ENCODE peak calls at places on chromosomes 7 and 10, in ten cellular contexts. One of them, this sample, is unnamed.

GRCh38 chr7:3482147-3482921 is 181.3 kb downstream of the SDK1 start:
- DNase-seq in dermis microvascular lymphatic vessel endothelial cell: peak
- DNase-seq in left colon: no peak
- DNase-seq in mesenchymal stem cell: peak
- DNase-seq in fibroblast of villous mesenchyme: peak
- DNase-seq in activated CD4-positive, alpha-beta T cell treated with anti-CD3 and anti-CD28 coated beads, Interleukin-2, amount 50 U/mL, for 48 hours: no peak
- DNase-seq in HEK293T: peak
- DNase-seq in endothelial cell: peak
- DNase-seq in AG10803: no peak
- DNase-seq in fibroblast of gingiva: peak
- DNase-seq in this sample: peak

GRCh38 chr10:52807803-52808202 is 35.2 kb upstream of the MBL2 start:
- DNase-seq in activated CD4-positive, alpha-beta T cell treated with anti-CD3 and anti-CD28 coated beads, Interleukin-2, amount 50 U/mL, for 48 hours: no peak
- DNase-seq in dermis microvascular lymphatic vessel endothelial cell: no peak
- DNase-seq in left colon: no peak
- DNase-seq in mesenchymal stem cell: no peak
- DNase-seq in AG10803: no peak
- DNase-seq in HEK293T: no peak
- DNase-seq in fibroblast of villous mesenchyme: no peak
- DNase-seq in endothelial cell: no peak
- DNase-seq in fibroblast of gingiva: no peak
- DNase-seq in this sample: no peak

GRCh38 chr10:72322280-72323058 is 32.2 kb downstream of the DNAJB12 start:
- DNase-seq in HEK293T: no peak
- DNase-seq in AG10803: no peak
- DNase-seq in fibroblast of villous mesenchyme: peak
- DNase-seq in fibroblast of gingiva: no peak
- DNase-seq in left colon: no peak
- DNase-seq in endothelial cell: no peak
- DNase-seq in dermis microvascular lymphatic vessel endothelial cell: no peak
- DNase-seq in activated CD4-positive, alpha-beta T cell treated with anti-CD3 and anti-CD28 coated beads, Interleukin-2, amount 50 U/mL, for 48 hours: peak
- DNase-seq in mesenchymal stem cell: peak
- DNase-seq in this sample: no peak

GRCh38 chr10:56091872-56092271 is 269.2 kb downstream of the ZWINT start:
- DNase-seq in AG10803: no peak
- DNase-seq in HEK293T: no peak
- DNase-seq in activated CD4-positive, alpha-beta T cell treated with anti-CD3 and anti-CD28 coated beads, Interleukin-2, amount 50 U/mL, for 48 hours: no peak
- DNase-seq in left colon: no peak
- DNase-seq in endothelial cell: no peak
- DNase-seq in fibroblast of gingiva: no peak
- DNase-seq in mesenchymal stem cell: no peak
- DNase-seq in dermis microvascular lymphatic vessel endothelial cell: no peak
- DNase-seq in fibroblast of villous mesenchyme: no peak
- DNase-seq in this sample: no peak

GRCh38 chr10:24556746-24557742 is 166.6 kb downstream of the ARHGAP21 start:
- DNase-seq in left colon: no peak
- DNase-seq in fibroblast of villous mesenchyme: peak
- DNase-seq in dermis microvascular lymphatic vessel endothelial cell: peak
- DNase-seq in fibroblast of gingiva: peak
- DNase-seq in AG10803: peak
- DNase-seq in endothelial cell: peak
- DNase-seq in mesenchymal stem cell: peak
- DNase-seq in activated CD4-positive, alpha-beta T cell treated with anti-CD3 and anti-CD28 coated beads, Interleukin-2, amount 50 U/mL, for 48 hours: no peak
- DNase-seq in HEK293T: peak
- DNase-seq in this sample: no peak

GRCh38 chr10:97463363-97464132 is 17.6 kb downstream of the ZDHHC16 start:
- DNase-seq in left colon: no peak
- DNase-seq in endothelial cell: peak
- DNase-seq in mesenchymal stem cell: peak
- DNase-seq in fibroblast of villous mesenchyme: peak
- DNase-seq in fibroblast of gingiva: peak
- DNase-seq in AG10803: peak
- DNase-seq in dermis microvascular lymphatic vessel endothelial cell: peak
- DNase-seq in HEK293T: peak
- DNase-seq in activated CD4-positive, alpha-beta T cell treated with anti-CD3 and anti-CD28 coated beads, Interleukin-2, amount 50 U/mL, for 48 hours: no peak
- DNase-seq in this sample: peak

GRCh38 chr10:11106621-11107374 is 89.1 kb downstream of the CELF2 start:
- DNase-seq in fibroblast of gingiva: no peak
- DNase-seq in mesenchymal stem cell: no peak
- DNase-seq in dermis microvascular lymphatic vessel endothelial cell: no peak
- DNase-seq in left colon: no peak
- DNase-seq in fibroblast of villous mesenchyme: no peak
- DNase-seq in HEK293T: no peak
- DNase-seq in AG10803: no peak
- DNase-seq in endothelial cell: no peak
- DNase-seq in activated CD4-positive, alpha-beta T cell treated with anti-CD3 and anti-CD28 coated beads, Interleukin-2, amount 50 U/mL, for 48 hours: no peak
- DNase-seq in this sample: no peak

GRCh38 chr7:39336457-39336856 is 229.7 kb upstream of the YAE1 start:
- DNase-seq in HEK293T: no peak
- DNase-seq in fibroblast of villous mesenchyme: no peak
- DNase-seq in dermis microvascular lymphatic vessel endothelial cell: no peak
- DNase-seq in fibroblast of gingiva: no peak
- DNase-seq in activated CD4-positive, alpha-beta T cell treated with anti-CD3 and anti-CD28 coated beads, Interleukin-2, amount 50 U/mL, for 48 hours: no peak
- DNase-seq in AG10803: no peak
- DNase-seq in endothelial cell: no peak
- DNase-seq in mesenchymal stem cell: no peak
- DNase-seq in left colon: no peak
- DNase-seq in this sample: no peak

GRCh38 chr10:34801066-34801738 is 13.9 kb downstream of the PARD3 start:
- DNase-seq in dermis microvascular lymphatic vessel endothelial cell: peak
- DNase-seq in AG10803: no peak
- DNase-seq in left colon: no peak
- DNase-seq in endothelial cell: no peak
- DNase-seq in HEK293T: no peak
- DNase-seq in activated CD4-positive, alpha-beta T cell treated with anti-CD3 and anti-CD28 coated beads, Interleukin-2, amount 50 U/mL, for 48 hours: no peak
- DNase-seq in fibroblast of gingiva: no peak
- DNase-seq in fibroblast of villous mesenchyme: peak
- DNase-seq in mesenchymal stem cell: no peak
- DNase-seq in this sample: no peak

GRCh38 chr7:129218514-129219036 is 6.3 kb upstream of the AHCYL2 start:
- DNase-seq in AG10803: peak
- DNase-seq in activated CD4-positive, alpha-beta T cell treated with anti-CD3 and anti-CD28 coated beads, Interleukin-2, amount 50 U/mL, for 48 hours: peak
- DNase-seq in endothelial cell: peak
- DNase-seq in mesenchymal stem cell: peak
- DNase-seq in fibroblast of villous mesenchyme: peak
- DNase-seq in dermis microvascular lymphatic vessel endothelial cell: peak
- DNase-seq in HEK293T: peak
- DNase-seq in left colon: peak
- DNase-seq in fibroblast of gingiva: peak
- DNase-seq in this sample: peak

GRCh38 chr10:88027570-88027969 is 164.1 kb downstream of the PTEN start:
- DNase-seq in activated CD4-positive, alpha-beta T cell treated with anti-CD3 and anti-CD28 coated beads, Interleukin-2, amount 50 U/mL, for 48 hours: no peak
- DNase-seq in left colon: peak
- DNase-seq in dermis microvascular lymphatic vessel endothelial cell: no peak
- DNase-seq in fibroblast of gingiva: no peak
- DNase-seq in HEK293T: no peak
- DNase-seq in mesenchymal stem cell: no peak
- DNase-seq in fibroblast of villous mesenchyme: no peak
- DNase-seq in endothelial cell: no peak
- DNase-seq in AG10803: no peak
- DNase-seq in this sample: no peak

GRCh38 chr10:70376436-70377378 is 5.7 kb downstream of the LRRC20 start:
- DNase-seq in mesenchymal stem cell: peak
- DNase-seq in dermis microvascular lymphatic vessel endothelial cell: no peak
- DNase-seq in endothelial cell: no peak
- DNase-seq in left colon: no peak
- DNase-seq in HEK293T: no peak
- DNase-seq in fibroblast of gingiva: no peak
- DNase-seq in activated CD4-positive, alpha-beta T cell treated with anti-CD3 and anti-CD28 coated beads, Interleukin-2, amount 50 U/mL, for 48 hours: no peak
- DNase-seq in fibroblast of villous mesenchyme: peak
- DNase-seq in AG10803: no peak
- DNase-seq in this sample: no peak

GRCh38 chr7:121697731-121698396 is 175.1 kb upstream of the PTPRZ1 start:
- DNase-seq in fibroblast of villous mesenchyme: no peak
- DNase-seq in fibroblast of gingiva: no peak
- DNase-seq in AG10803: no peak
- DNase-seq in endothelial cell: no peak
- DNase-seq in activated CD4-positive, alpha-beta T cell treated with anti-CD3 and anti-CD28 coated beads, Interleukin-2, amount 50 U/mL, for 48 hours: no peak
- DNase-seq in dermis microvascular lymphatic vessel endothelial cell: no peak
- DNase-seq in left colon: no peak
- DNase-seq in HEK293T: no peak
- DNase-seq in mesenchymal stem cell: no peak
- DNase-seq in this sample: no peak

GRCh38 chr10:72171175-72171630 is 44.6 kb upstream of the ANAPC16 start:
- DNase-seq in fibroblast of gingiva: peak
- DNase-seq in mesenchymal stem cell: peak
- DNase-seq in fibroblast of villous mesenchyme: peak
- DNase-seq in activated CD4-positive, alpha-beta T cell treated with anti-CD3 and anti-CD28 coated beads, Interleukin-2, amount 50 U/mL, for 48 hours: no peak
- DNase-seq in HEK293T: no peak
- DNase-seq in AG10803: peak
- DNase-seq in dermis microvascular lymphatic vessel endothelial cell: no peak
- DNase-seq in endothelial cell: no peak
- DNase-seq in left colon: peak
- DNase-seq in this sample: no peak

GRCh38 chr10:48691812-48692528 is 7.3 kb downstream of the WDFY4 start:
- DNase-seq in AG10803: no peak
- DNase-seq in mesenchymal stem cell: no peak
- DNase-seq in endothelial cell: no peak
- DNase-seq in activated CD4-positive, alpha-beta T cell treated with anti-CD3 and anti-CD28 coated beads, Interleukin-2, amount 50 U/mL, for 48 hours: no peak
- DNase-seq in fibroblast of villous mesenchyme: no peak
- DNase-seq in left colon: no peak
- DNase-seq in dermis microvascular lymphatic vessel endothelial cell: no peak
- DNase-seq in fibroblast of gingiva: no peak
- DNase-seq in HEK293T: no peak
- DNase-seq in this sample: no peak

GRCh38 chr10:43204943-43205671 is 61.8 kb downstream of the RASGEF1A start:
- DNase-seq in AG10803: peak
- DNase-seq in endothelial cell: peak
- DNase-seq in dermis microvascular lymphatic vessel endothelial cell: peak
- DNase-seq in left colon: peak
- DNase-seq in fibroblast of villous mesenchyme: peak
- DNase-seq in fibroblast of gingiva: peak
- DNase-seq in HEK293T: peak
- DNase-seq in activated CD4-positive, alpha-beta T cell treated with anti-CD3 and anti-CD28 coated beads, Interleukin-2, amount 50 U/mL, for 48 hours: peak
- DNase-seq in mesenchymal stem cell: peak
- DNase-seq in this sample: peak

GRCh38 chr10:59242991-59243390 is 66.5 kb downstream of the PHYHIPL start:
- DNase-seq in left colon: no peak
- DNase-seq in mesenchymal stem cell: no peak
- DNase-seq in dermis microvascular lymphatic vessel endothelial cell: no peak
- DNase-seq in AG10803: no peak
- DNase-seq in activated CD4-positive, alpha-beta T cell treated with anti-CD3 and anti-CD28 coated beads, Interleukin-2, amount 50 U/mL, for 48 hours: no peak
- DNase-seq in HEK293T: no peak
- DNase-seq in fibroblast of villous mesenchyme: no peak
- DNase-seq in endothelial cell: no peak
- DNase-seq in fibroblast of gingiva: no peak
- DNase-seq in this sample: no peak

GRCh38 chr7:25951414-25952276 is 200.4 kb upstream of the NFE2L3 start:
- DNase-seq in endothelial cell: peak
- DNase-seq in dermis microvascular lymphatic vessel endothelial cell: no peak
- DNase-seq in fibroblast of villous mesenchyme: no peak
- DNase-seq in left colon: no peak
- DNase-seq in AG10803: no peak
- DNase-seq in mesenchymal stem cell: peak
- DNase-seq in fibroblast of gingiva: no peak
- DNase-seq in HEK293T: peak
- DNase-seq in activated CD4-positive, alpha-beta T cell treated with anti-CD3 and anti-CD28 coated beads, Interleukin-2, amount 50 U/mL, for 48 hours: no peak
- DNase-seq in this sample: no peak

GRCh38 chr10:133281628-133282372 is 5.1 kb upstream of the ADAM8 start:
- DNase-seq in fibroblast of villous mesenchyme: no peak
- DNase-seq in left colon: no peak
- DNase-seq in mesenchymal stem cell: no peak
- DNase-seq in endothelial cell: no peak
- DNase-seq in dermis microvascular lymphatic vessel endothelial cell: no peak
- DNase-seq in AG10803: no peak
- DNase-seq in activated CD4-positive, alpha-beta T cell treated with anti-CD3 and anti-CD28 coated beads, Interleukin-2, amount 50 U/mL, for 48 hours: no peak
- DNase-seq in fibroblast of gingiva: no peak
- DNase-seq in HEK293T: no peak
- DNase-seq in this sample: no peak

GRCh38 chr10:31136951-31137885 is 105.6 kb upstream of the ZNF438 start:
- DNase-seq in AG10803: peak
- DNase-seq in fibroblast of villous mesenchyme: peak
- DNase-seq in HEK293T: no peak
- DNase-seq in activated CD4-positive, alpha-beta T cell treated with anti-CD3 and anti-CD28 coated beads, Interleukin-2, amount 50 U/mL, for 48 hours: no peak
- DNase-seq in endothelial cell: no peak
- DNase-seq in mesenchymal stem cell: peak
- DNase-seq in fibroblast of gingiva: peak
- DNase-seq in dermis microvascular lymphatic vessel endothelial cell: no peak
- DNase-seq in left colon: no peak
- DNase-seq in this sample: no peak

GRCh38 chr7:31688347-31688746 is 1.3 kb downstream of the PPP1R17 start:
- DNase-seq in dermis microvascular lymphatic vessel endothelial cell: no peak
- DNase-seq in fibroblast of gingiva: no peak
- DNase-seq in left colon: no peak
- DNase-seq in AG10803: no peak
- DNase-seq in fibroblast of villous mesenchyme: no peak
- DNase-seq in mesenchymal stem cell: no peak
- DNase-seq in endothelial cell: no peak
- DNase-seq in HEK293T: no peak
- DNase-seq in activated CD4-positive, alpha-beta T cell treated with anti-CD3 and anti-CD28 coated beads, Interleukin-2, amount 50 U/mL, for 48 hours: no peak
- DNase-seq in this sample: no peak

GRCh38 chr7:128358233-128358632 is 3.3 kb downstream of the PRRT4 start:
- DNase-seq in AG10803: peak
- DNase-seq in activated CD4-positive, alpha-beta T cell treated with anti-CD3 and anti-CD28 coated beads, Interleukin-2, amount 50 U/mL, for 48 hours: no peak
- DNase-seq in HEK293T: no peak
- DNase-seq in endothelial cell: no peak
- DNase-seq in fibroblast of villous mesenchyme: no peak
- DNase-seq in left colon: no peak
- DNase-seq in dermis microvascular lymphatic vessel endothelial cell: no peak
- DNase-seq in fibroblast of gingiva: peak
- DNase-seq in mesenchymal stem cell: peak
- DNase-seq in this sample: no peak

GRCh38 chr7:97971120-97971989 is 18.6 kb downstream of the OCM2 start:
- DNase-seq in endothelial cell: no peak
- DNase-seq in left colon: peak
- DNase-seq in dermis microvascular lymphatic vessel endothelial cell: peak
- DNase-seq in activated CD4-positive, alpha-beta T cell treated with anti-CD3 and anti-CD28 coated beads, Interleukin-2, amount 50 U/mL, for 48 hours: no peak
- DNase-seq in fibroblast of villous mesenchyme: peak
- DNase-seq in HEK293T: peak
- DNase-seq in fibroblast of gingiva: peak
- DNase-seq in AG10803: peak
- DNase-seq in mesenchymal stem cell: peak
- DNase-seq in this sample: no peak

GRCh38 chr7:142833174-142834027 is 21.5 kb upstream of the EPHB6 start:
- DNase-seq in dermis microvascular lymphatic vessel endothelial cell: no peak
- DNase-seq in left colon: no peak
- DNase-seq in fibroblast of gingiva: no peak
- DNase-seq in HEK293T: no peak
- DNase-seq in activated CD4-positive, alpha-beta T cell treated with anti-CD3 and anti-CD28 coated beads, Interleukin-2, amount 50 U/mL, for 48 hours: no peak
- DNase-seq in endothelial cell: no peak
- DNase-seq in mesenchymal stem cell: no peak
- DNase-seq in fibroblast of villous mesenchyme: no peak
- DNase-seq in AG10803: no peak
- DNase-seq in this sample: no peak

GRCh38 chr7:101913876-101914275 is 96.5 kb downstream of the CUX1 start:
- DNase-seq in AG10803: peak
- DNase-seq in activated CD4-positive, alpha-beta T cell treated with anti-CD3 and anti-CD28 coated beads, Interleukin-2, amount 50 U/mL, for 48 hours: no peak
- DNase-seq in fibroblast of villous mesenchyme: peak
- DNase-seq in HEK293T: no peak
- DNase-seq in left colon: no peak
- DNase-seq in mesenchymal stem cell: peak
- DNase-seq in endothelial cell: no peak
- DNase-seq in fibroblast of gingiva: peak
- DNase-seq in dermis microvascular lymphatic vessel endothelial cell: no peak
- DNase-seq in this sample: no peak

GRCh38 chr10:117653170-117653515 is 110.6 kb downstream of the EMX2 start:
- DNase-seq in mesenchymal stem cell: peak
- DNase-seq in fibroblast of gingiva: peak
- DNase-seq in HEK293T: no peak
- DNase-seq in endothelial cell: no peak
- DNase-seq in activated CD4-positive, alpha-beta T cell treated with anti-CD3 and anti-CD28 coated beads, Interleukin-2, amount 50 U/mL, for 48 hours: peak
- DNase-seq in left colon: no peak
- DNase-seq in fibroblast of villous mesenchyme: peak
- DNase-seq in dermis microvascular lymphatic vessel endothelial cell: no peak
- DNase-seq in AG10803: peak
- DNase-seq in this sample: no peak

GRCh38 chr10:14369881-14370280 is 39.2 kb upstream of the FRMD4A start:
- DNase-seq in HEK293T: no peak
- DNase-seq in AG10803: no peak
- DNase-seq in fibroblast of villous mesenchyme: no peak
- DNase-seq in left colon: no peak
- DNase-seq in activated CD4-positive, alpha-beta T cell treated with anti-CD3 and anti-CD28 coated beads, Interleukin-2, amount 50 U/mL, for 48 hours: no peak
- DNase-seq in endothelial cell: no peak
- DNase-seq in fibroblast of gingiva: no peak
- DNase-seq in dermis microvascular lymphatic vessel endothelial cell: no peak
- DNase-seq in mesenchymal stem cell: no peak
- DNase-seq in this sample: no peak

GRCh38 chr10:34762603-34763299 is 52.3 kb downstream of the PARD3 start:
- DNase-seq in dermis microvascular lymphatic vessel endothelial cell: no peak
- DNase-seq in fibroblast of villous mesenchyme: no peak
- DNase-seq in AG10803: no peak
- DNase-seq in HEK293T: no peak
- DNase-seq in left colon: no peak
- DNase-seq in activated CD4-positive, alpha-beta T cell treated with anti-CD3 and anti-CD28 coated beads, Interleukin-2, amount 50 U/mL, for 48 hours: no peak
- DNase-seq in endothelial cell: no peak
- DNase-seq in mesenchymal stem cell: no peak
- DNase-seq in fibroblast of gingiva: no peak
- DNase-seq in this sample: no peak

This sample was measured in WTC11.